ENCODE peak calls at places on chromosomes 3 and 15, in seven cellular contexts. X is GM06990, U is ELR, Y is tibial artery, A is HCEC 1CT, K is activated T-cell treated with anti-CD3 and anti-CD28 coated beads for 4 hours, M is GDM1. P is an unnamed sample.

GRCh38 chr3:196643201-196643749 is 3.8 kb downstream of the NRROS start:
- DNase-seq in A (no peak), K (no peak), U (no peak), X (peak), Y (no peak), M (peak), P (no peak)

GRCh38 chr3:46468758-46469600 is 4.3 kb upstream of the LTF start:
- DNase-seq in U (no peak), K (no peak), X (no peak), Y (no peak), M (no peak), A (no peak), P (no peak)

GRCh38 chr3:190718691-190719090 is 143.8 kb downstream of the GMNC start:
- DNase-seq in X (no peak), Y (no peak), U (peak), M (no peak), A (peak), K (no peak), P (no peak)

GRCh38 chr15:56028430-56028829 is 35.0 kb upstream of the NEDD4 start:
- DNase-seq in Y (no peak), X (no peak), U (no peak), A (no peak), K (no peak), M (no peak), P (no peak)

GRCh38 chr3:193987186-193987585 is 148.8 kb upstream of the HES1 start:
- DNase-seq in A (no peak), Y (no peak), U (no peak), X (no peak), K (no peak), M (no peak), P (no peak)

GRCh38 chr3:15011174-15011573 is 53.9 kb downstream of the MRPS25 start:
- DNase-seq in K (no peak), M (no peak), Y (no peak), X (no peak), U (no peak), A (no peak), P (no peak)

GRCh38 chr3:109257269-109257668 is 59.0 kb downstream of the DPPA2 start:
- DNase-seq in Y (no peak), X (no peak), A (peak), K (no peak), U (peak), M (no peak), P (no peak)

GRCh38 chr3:111315911-111316310 is 226.1 kb upstream of the CD96 start:
- DNase-seq in U (peak), K (no peak), M (no peak), X (no peak), A (peak), Y (no peak), P (no peak)

GRCh38 chr15:101618861-101619614 is 33.1 kb downstream of the TM2D3 start:
- DNase-seq in X (no peak), Y (no peak), U (no peak), A (no peak), K (no peak), M (no peak), P (no peak)

GRCh38 chr3:141789281-141789680 is 26.1 kb downstream of the GRK7 start:
- DNase-seq in Y (no peak), M (no peak), U (peak), A (no peak), X (no peak), K (no peak), P (no peak)

GRCh38 chr3:16290007-16290826 is 25.2 kb downstream of the OXNAD1 start:
- DNase-seq in M (no peak), A (peak), K (peak), U (peak), X (no peak), Y (no peak), P (no peak)

GRCh38 chr15:25803541-25803940 is 59.6 kb downstream of the ATP10A start:
- DNase-seq in X (no peak), U (no peak), Y (peak), K (no peak), M (no peak), A (no peak), P (no peak)

GRCh38 chr3:156826896-156827882 is 1.0 kb downstream of the LEKR1 start:
- DNase-seq in K (no peak), X (no peak), A (no peak), Y (no peak), U (no peak), M (no peak), P (no peak)

GRCh38 chr3:120218981-120219380 is 66.0 kb downstream of the GPR156 start:
- DNase-seq in M (no peak), Y (no peak), X (no peak), A (peak), U (peak), K (no peak), P (no peak)

GRCh38 chr3:173732237-173732636 is 334.7 kb downstream of the NLGN1 start:
- DNase-seq in X (no peak), U (peak), M (no peak), K (no peak), A (no peak), Y (no peak), P (no peak)

GRCh38 chr15:73225358-73226015 is 143.3 kb downstream of the HCN4 start:
- DNase-seq in Y (no peak), A (no peak), X (no peak), U (no peak), K (no peak), M (no peak), P (no peak)